ENCODE peak calls at places on chromosomes 1 and 21, in eight cellular contexts. N is PC-3, J is stomach, E is neural progenitor cell, D is heart right ventricle, F is brain microvascular endothelial cell, Q is WERI-Rb-1, H is A673. K is an unnamed sample.

GRCh38 chr21:36022704-36023103 is 37.6 kb downstream of the SETD4 start:
- DNase-seq in N (no peak), J (no peak), E (no peak), D (no peak), F (no peak), Q (no peak), H (no peak), K (no peak)

GRCh38 chr21:40829791-40830190 is 17.2 kb downstream of the DSCAM start:
- DNase-seq in N (no peak), J (no peak), E (no peak), D (no peak), F (no peak), Q (no peak), H (no peak), K (no peak)

GRCh38 chr1:53047737-53048344 is 14.2 kb upstream of the PODN start:
- DNase-seq in N (peak), J (no peak), E (no peak), D (no peak), F (peak), Q (no peak), H (peak), K (no peak)

GRCh38 chr1:162158624-162159271 is 89.3 kb downstream of the NOS1AP start:
- DNase-seq in N (no peak), J (no peak), E (no peak), D (no peak), F (no peak), Q (no peak), H (no peak), K (no peak)

GRCh38 chr1:169312084-169312954 is 55.3 kb downstream of the NME7 start:
- DNase-seq in N (peak), J (no peak), E (no peak), D (no peak), F (peak), Q (no peak), H (no peak), K (no peak)

GRCh38 chr1:30801826-30802198 is 44.2 kb upstream of the LAPTM5 start:
- DNase-seq in N (peak), J (peak), E (peak), D (peak), F (peak), Q (peak), H (peak), K (peak)

GRCh38 chr1:244801246-244801645 is 34.2 kb upstream of the COX20 start:
- DNase-seq in N (peak), J (peak), E (peak), D (no peak), F (peak), Q (peak), H (peak), K (no peak)

GRCh38 chr1:21926814-21927530 is 10.1 kb downstream of the HSPG2 start:
- DNase-seq in N (no peak), J (no peak), E (no peak), D (peak), F (no peak), Q (no peak), H (no peak), K (peak)

GRCh38 chr1:10903826-10904225 is 107.4 kb upstream of the CASZ1 start:
- DNase-seq in N (no peak), J (no peak), E (no peak), D (no peak), F (no peak), Q (no peak), H (no peak), K (no peak)

DNA sequence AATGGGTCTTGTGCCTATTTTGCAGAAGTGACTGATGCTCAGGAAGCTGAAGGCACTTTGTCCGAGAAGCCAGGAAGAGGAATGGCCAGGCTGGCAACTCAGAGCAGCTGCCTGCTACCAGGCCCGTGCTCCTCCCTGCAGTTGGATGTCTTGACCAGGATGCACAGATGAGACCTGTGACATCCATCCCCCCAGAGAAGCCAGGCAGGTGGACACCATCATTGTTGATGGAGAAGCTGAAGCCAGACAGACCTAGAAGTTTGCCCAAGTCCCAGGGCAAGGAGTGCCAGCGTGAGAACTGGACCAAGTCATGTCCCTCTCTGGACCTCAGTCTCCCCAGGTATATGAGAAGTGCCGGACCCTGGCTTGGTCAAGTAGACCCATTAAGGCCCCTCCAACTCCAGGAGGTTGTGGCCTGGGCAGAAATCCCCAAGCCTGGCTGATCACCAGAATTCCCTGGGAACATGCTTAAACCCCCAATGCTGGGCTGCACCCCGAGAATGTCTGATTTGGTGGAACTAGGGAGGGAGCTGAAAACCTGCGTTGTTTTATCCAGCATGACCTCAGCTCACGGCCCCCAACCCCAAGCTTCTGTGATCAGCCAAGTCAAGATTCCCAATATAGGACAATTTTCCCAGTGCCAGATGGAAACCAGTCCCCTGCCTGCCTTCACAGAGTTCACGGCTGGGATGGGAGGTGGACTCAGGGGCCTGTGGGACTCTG is 82.4 kb downstream of the CAMK2N1 start:
- DNase-seq in N (no peak), J (no peak), E (no peak), D (no peak), F (no peak), Q (no peak), H (no peak), K (no peak)
- H3K27ac ChIP-seq in N (no peak), J (no peak), E (no peak), D (no peak), F (no peak), Q (no peak), H (no peak), K (no peak)

GRCh38 chr1:223718850-223719249 is 6.5 kb downstream of the CAPN2 start:
- DNase-seq in N (peak), J (no peak), E (peak), D (no peak), F (no peak), Q (no peak), H (no peak), K (no peak)
- H3K27ac ChIP-seq in N (no peak), J (peak), E (peak), D (no peak), F (peak), Q (no peak), H (no peak), K (no peak)

GRCh38 chr1:160814856-160815255 is 18.9 kb downstream of the LY9 start:
- DNase-seq in N (no peak), J (no peak), E (no peak), D (no peak), F (no peak), Q (no peak), H (no peak), K (no peak)

GRCh38 chr1:160810486-160810885 is 14.5 kb downstream of the LY9 start:
- DNase-seq in N (no peak), J (no peak), E (no peak), D (no peak), F (no peak), Q (no peak), H (no peak), K (no peak)

GRCh38 chr1:160813215-160813614 is 17.2 kb downstream of the LY9 start:
- DNase-seq in N (peak), J (no peak), E (no peak), D (no peak), F (no peak), Q (no peak), H (no peak), K (no peak)

GRCh38 chr1:160811147-160811546 is 15.2 kb downstream of the LY9 start:
- DNase-seq in N (no peak), J (no peak), E (no peak), D (no peak), F (no peak), Q (no peak), H (no peak), K (no peak)

DNA sequence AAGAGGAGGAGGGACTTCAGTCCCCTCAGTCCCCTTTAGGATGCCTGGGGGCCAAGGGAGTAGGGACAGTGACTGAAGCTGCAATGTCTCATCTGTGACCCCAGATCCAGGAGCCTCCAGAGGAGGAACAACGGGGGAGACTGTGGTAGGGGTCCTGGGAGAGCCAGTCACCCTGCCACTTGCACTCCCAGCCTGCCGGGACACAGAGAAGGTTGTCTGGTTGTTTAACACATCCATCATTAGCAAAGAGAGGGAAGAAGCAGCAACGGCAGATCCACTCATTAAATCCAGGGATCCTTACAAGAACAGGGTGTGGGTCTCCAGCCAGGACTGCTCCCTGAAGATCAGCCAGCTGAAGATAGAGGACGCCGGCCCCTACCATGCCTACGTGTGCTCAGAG is 18.3 kb downstream of the LY9 start:
- DNase-seq in N (no peak), J (no peak), E (no peak), D (no peak), F (no peak), Q (no peak), H (no peak), K (no peak)
- H3K27ac ChIP-seq in N (no peak), J (no peak), E (no peak), D (no peak), F (no peak), Q (no peak), H (no peak), K (no peak)

GRCh38 chr1:16984717-16985116 is 4.3 kb upstream of the MFAP2 start:
- DNase-seq in N (peak), J (no peak), E (no peak), D (peak), F (peak), Q (no peak), H (peak), K (peak)
- H3K27ac ChIP-seq in N (peak), J (peak), E (no peak), D (no peak), F (peak), Q (no peak), H (no peak), K (no peak)

DNA sequence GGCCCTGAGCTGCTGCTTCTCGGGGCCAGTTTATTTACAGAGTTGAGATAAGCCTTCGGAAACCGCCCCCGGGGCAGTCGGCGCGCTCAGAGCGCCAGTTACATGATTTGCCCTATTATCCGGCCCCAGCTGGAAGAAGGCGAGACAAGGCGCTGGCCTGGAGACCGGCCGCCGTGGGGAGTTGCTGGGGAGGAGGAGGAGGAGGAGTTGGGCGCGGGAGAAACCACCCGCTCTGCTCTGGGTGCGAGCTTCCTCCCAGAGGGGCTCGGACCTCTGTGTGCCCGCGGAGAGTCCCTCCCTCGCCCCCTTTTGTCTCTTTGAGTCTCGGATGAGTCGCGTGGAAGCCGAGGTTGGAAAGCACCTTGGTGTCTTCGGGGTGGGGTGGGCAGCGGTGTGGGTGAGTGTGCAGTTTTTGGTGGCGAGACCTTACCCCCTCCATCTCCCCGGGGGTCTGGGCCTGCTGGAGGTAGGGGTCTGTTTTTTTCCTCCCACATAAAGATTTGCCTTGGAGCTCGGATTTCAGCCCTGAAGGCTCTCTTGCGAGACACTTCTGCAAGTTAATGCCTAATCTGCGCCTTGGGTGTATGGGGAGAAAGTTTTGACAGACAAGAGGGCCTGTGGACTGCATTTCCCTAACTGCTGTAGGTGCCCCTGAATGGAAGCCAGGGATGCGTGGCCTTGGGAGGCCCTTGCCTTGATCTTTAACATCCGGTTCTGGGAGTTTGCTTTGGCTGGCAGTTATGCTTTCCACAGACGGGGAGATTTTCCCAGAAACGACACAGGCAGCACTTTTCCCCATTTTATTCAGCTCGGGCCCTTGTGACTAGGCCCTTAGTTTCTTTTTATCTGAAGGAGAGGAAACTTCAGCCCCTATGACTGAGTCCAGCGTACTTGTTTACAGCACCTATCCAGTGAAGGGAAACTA is 80.0 kb downstream of the NDUFS5 start:
- DNase-seq in N (peak), J (peak), E (peak), D (peak), F (no peak), Q (peak), H (peak), K (no peak)
- H3K27ac ChIP-seq in N (peak), J (peak), E (peak), D (peak), F (peak), Q (peak), H (peak), K (peak)

GRCh38 chr1:221099747-221100146 is 220.5 kb downstream of the HLX start:
- DNase-seq in N (no peak), J (no peak), E (no peak), D (no peak), F (no peak), Q (no peak), H (no peak), K (no peak)

GRCh38 chr1:221102206-221102605 is 223.0 kb downstream of the HLX start:
- DNase-seq in N (peak), J (no peak), E (no peak), D (no peak), F (no peak), Q (no peak), H (no peak), K (no peak)

GRCh38 chr1:221098462-221099406 is 219.5 kb downstream of the HLX start:
- DNase-seq in N (peak), J (no peak), E (no peak), D (no peak), F (no peak), Q (no peak), H (no peak), K (no peak)

GRCh38 chr1:221101792-221102191 is 222.5 kb downstream of the HLX start:
- DNase-seq in N (peak), J (no peak), E (no peak), D (no peak), F (no peak), Q (no peak), H (no peak), K (no peak)

GRCh38 chr1:221100196-221100950 is 221.1 kb downstream of the HLX start:
- DNase-seq in N (peak), J (no peak), E (no peak), D (no peak), F (peak), Q (no peak), H (no peak), K (no peak)
- H3K27ac ChIP-seq in N (peak), J (peak), E (no peak), D (peak), F (no peak), Q (no peak), H (no peak), K (no peak)

DNA sequence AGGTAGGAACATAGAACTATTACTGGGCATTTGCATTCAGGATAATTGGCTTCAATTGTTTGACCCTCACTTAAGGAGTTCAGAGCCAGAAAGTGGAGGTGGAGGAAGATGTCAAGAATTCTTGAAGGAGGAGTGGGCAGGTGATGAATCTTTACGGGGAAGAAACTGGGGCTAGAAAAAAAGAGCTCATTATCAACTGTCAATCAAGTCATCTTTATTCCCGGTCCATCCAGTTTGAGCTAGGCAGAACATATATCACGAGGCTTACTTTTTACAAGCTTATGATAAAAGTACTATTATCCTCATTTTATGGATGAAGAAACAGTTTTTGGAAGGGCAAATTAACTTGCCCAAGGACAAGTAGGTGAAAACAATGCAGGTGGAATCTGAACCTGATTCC is 13.4 kb upstream of the NBL1 start:
- DNase-seq in N (no peak), J (no peak), E (no peak), D (no peak), F (no peak), Q (no peak), H (no peak), K (no peak)
- H3K27ac ChIP-seq in N (no peak), J (no peak), E (no peak), D (no peak), F (no peak), Q (no peak), H (no peak), K (no peak)

GRCh38 chr1:117095237-117095636 is 26.3 kb downstream of the TRIM45 start:
- DNase-seq in N (no peak), J (no peak), E (no peak), D (no peak), F (no peak), Q (no peak), H (peak), K (no peak)

GRCh38 chr1:117093870-117094621 is 27.5 kb downstream of the TRIM45 start:
- DNase-seq in N (peak), J (no peak), E (peak), D (no peak), F (peak), Q (no peak), H (peak), K (no peak)

GRCh38 chr1:117092594-117092993 is 29.0 kb downstream of the TRIM45 start:
- DNase-seq in N (no peak), J (no peak), E (no peak), D (no peak), F (no peak), Q (no peak), H (no peak), K (no peak)

GRCh38 chr1:117096871-117097842 is 24.4 kb downstream of the TRIM45 start:
- DNase-seq in N (no peak), J (no peak), E (no peak), D (no peak), F (peak), Q (no peak), H (no peak), K (no peak)

GRCh38 chr1:117093091-117093534 is 28.4 kb downstream of the TRIM45 start:
- DNase-seq in N (peak), J (peak), E (peak), D (no peak), F (peak), Q (no peak), H (peak), K (peak)
- H3K27ac ChIP-seq in N (peak), J (peak), E (no peak), D (peak), F (peak), Q (no peak), H (peak), K (peak)

DNA sequence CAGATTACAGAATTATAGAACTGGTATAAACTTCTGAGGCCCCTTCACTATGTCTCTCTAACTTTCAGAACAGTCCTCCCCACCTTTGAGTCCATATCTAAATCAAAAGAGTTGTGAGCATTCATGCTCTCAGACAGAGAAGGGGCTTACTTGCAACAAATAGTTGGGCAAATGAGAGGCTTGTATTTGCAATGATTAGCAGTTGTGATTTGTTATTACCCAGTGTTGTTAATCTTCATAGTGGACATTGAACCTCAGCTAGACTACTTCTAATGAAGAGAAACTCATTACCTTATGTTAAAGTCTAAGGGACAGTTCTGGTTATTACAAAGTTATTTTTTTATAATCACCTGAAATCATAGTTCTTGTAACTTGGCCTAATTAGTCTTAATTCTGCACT is 114.4 kb downstream of the RABGAP1L start:
- DNase-seq in N (no peak), J (no peak), E (no peak), D (no peak), F (no peak), Q (no peak), H (no peak), K (no peak)
- H3K27ac ChIP-seq in N (no peak), J (no peak), E (no peak), D (no peak), F (no peak), Q (no peak), H (no peak), K (no peak)

K was measured in gastrocnemius medialis.